ENCODE peak calls at places on chromosomes 13 and 19, in six cellular contexts. Y is neuronal stem cell; J is right lobe of liver; T is CD8-positive, alpha-beta memory T cell; U is DND-41; D is heart right ventricle. R is an unnamed sample. For H3K4me1 and H3K36me3, the result is how much of the 10 kb centered on the place peaks cover.

GRCh38 chr13:51674276-51674675 is 90.0 kb downstream of the WDFY2 start:
- DNase-seq in D (no peak), T (no peak), U (no peak), Y (no peak), J (no peak), R (peak)

GRCh38 chr19:49327878-49328544 is 3.0 kb upstream of the SLC6A16 start:
- DNase-seq in U (peak), D (no peak), T (peak), J (no peak), Y (no peak), R (no peak)

GRCh38 chr13:112330479-112331407 is 45.4 kb upstream of the SPACA7 start:
- DNase-seq in D (no peak), T (no peak), J (no peak), U (no peak), Y (no peak), R (no peak)

GRCh38 chr19:31271569-31271911 is 77.7 kb downstream of the TSHZ3 start:
- DNase-seq in D (no peak), Y (no peak), U (no peak), T (no peak), J (no peak), R (no peak)

GRCh38 chr19:8045872-8046568 is 6.5 kb upstream of the CCL25 start:
- DNase-seq in T (no peak), J (no peak), D (no peak), U (no peak), Y (no peak), R (no peak)

GRCh38 chr19:4415352-4415751 is 12.9 kb downstream of the CHAF1A start:
- DNase-seq in U (no peak), D (no peak), T (no peak), Y (no peak), J (no peak), R (no peak)

GRCh38 chr13:78265098-78265497 is 338.3 kb downstream of the POU4F1 start:
- DNase-seq in T (no peak), U (no peak), Y (no peak), J (no peak), D (no peak), R (no peak)

GRCh38 chr19:37970699-37971098 is 63.7 kb downstream of the SIPA1L3 start:
- DNase-seq in D (no peak), T (no peak), U (no peak), Y (no peak), J (no peak), R (no peak)

GRCh38 chr19:5988520-5989387 is 10.8 kb upstream of the RANBP3 start:
- DNase-seq in D (no peak), Y (no peak), U (no peak), T (no peak), J (no peak), R (no peak)

GRCh38 chr13:31891472-31891871 is 140.1 kb upstream of the FRY start:
- DNase-seq in U (no peak), Y (no peak), T (no peak), D (no peak), J (no peak), R (no peak)

GRCh38 chr19:54477650-54478049 is 4.6 kb upstream of the CDC42EP5 start:
- DNase-seq in Y (no peak), U (no peak), D (no peak), J (no peak), T (no peak), R (no peak)

GRCh38 chr19:3239367-3239766 is 14.9 kb downstream of the CELF5 start:
- DNase-seq in T (no peak), U (no peak), D (no peak), Y (no peak), J (no peak), R (no peak)

GRCh38 chr19:7993560-7993959 is 11.9 kb downstream of the ELAVL1 start:
- DNase-seq in U (no peak), D (no peak), J (peak), Y (no peak), T (no peak), R (no peak)

GRCh38 chr19:23547816-23548430 is 139.1 kb downstream of the ZNF675 start:
- DNase-seq in D (no peak), J (no peak), T (no peak), Y (no peak), U (no peak), R (no peak)

GRCh38 chr19:56699552-56699951 is 28.0 kb upstream of the ZNF835 start:
- DNase-seq in U (no peak), J (no peak), T (no peak), D (no peak), Y (no peak), R (no peak)

GRCh38 chr13:45361596-45362206 is 20.7 kb upstream of the TPT1 start:
- DNase-seq in U (no peak), J (no peak), D (no peak), T (no peak), Y (no peak), R (no peak)

GRCh38 chr13:110382830-110383229 is 75.7 kb downstream of the COL4A2 start:
- DNase-seq in T (no peak), D (no peak), U (no peak), J (no peak), Y (no peak), R (no peak)

GRCh38 chr13:114110091-114110829 is 22.2 kb downstream of the RASA3 start:
- DNase-seq in D (no peak), Y (no peak), J (peak), T (peak), U (peak), R (no peak)

GRCh38 chr13:25771641-25772478 is 280.0 kb downstream of the SHISA2 start:
- DNase-seq in Y (no peak), U (no peak), D (no peak), J (no peak), T (no peak), R (no peak)

GRCh38 chr19:28913626-28914025 is 299.3 kb downstream of the UQCRFS1 start:
- DNase-seq in Y (no peak), J (no peak), U (no peak), D (no peak), T (no peak), R (no peak)

GRCh38 chr13:80054806-80055205 is 286.1 kb downstream of the SPRY2 start:
- DNase-seq in D (no peak), Y (no peak), T (no peak), J (no peak), U (no peak), R (no peak)

GRCh38 chr19:7703332-7703731 is 1.4 kb upstream of the FCER2 start:
- DNase-seq in Y (no peak), T (no peak), U (no peak), D (no peak), J (no peak), R (no peak)

GRCh38 chr19:48708471-48708870 is 11.1 kb downstream of the MAMSTR start:
- DNase-seq in U (no peak), J (no peak), Y (no peak), T (no peak), D (no peak), R (no peak)

DNA sequence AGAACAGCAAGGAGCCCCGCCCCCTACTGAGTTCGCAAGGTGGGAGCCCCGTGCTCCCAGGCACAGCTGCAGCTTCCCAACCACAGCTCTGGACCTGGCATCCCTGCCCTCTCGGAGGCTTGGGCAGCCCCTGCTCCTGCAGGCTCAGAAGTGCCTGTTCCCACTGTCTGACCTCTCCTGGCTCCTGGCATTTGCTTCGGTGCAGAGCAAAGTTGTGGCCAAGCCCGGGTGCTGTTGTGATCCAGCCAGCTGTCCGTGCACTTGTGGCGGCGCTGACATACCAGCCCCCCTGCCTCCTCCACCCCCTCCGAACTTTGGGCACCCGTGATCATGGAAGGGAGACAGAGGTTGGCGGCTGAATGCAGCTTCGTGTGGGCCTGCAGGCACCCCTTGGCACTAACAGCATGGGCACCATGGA is 1386.8 kb downstream of the PCDH9 start:
- DNase-seq in T (no peak), U (no peak), J (no peak), Y (no peak), D (no peak), R (no peak)
- H3K4me3 ChIP-seq in T (no peak), U (no peak), J (no peak), Y (no peak), D (no peak), R (no peak)

GRCh38 chr19:1167687-1168561 is 6.1 kb downstream of the SBNO2 start:
- DNase-seq in U (peak), D (no peak), J (no peak), Y (no peak), T (no peak), R (peak)

GRCh38 chr19:1170938-1171754 is 2.9 kb downstream of the SBNO2 start:
- DNase-seq in Y (no peak), U (no peak), D (no peak), J (no peak), T (no peak), R (no peak)

GRCh38 chr19:1168562-1168873 is 5.5 kb downstream of the SBNO2 start:
- DNase-seq in T (no peak), D (no peak), Y (no peak), J (no peak), U (no peak), R (no peak)

GRCh38 chr19:1169921-1170885 is 3.9 kb downstream of the SBNO2 start:
- DNase-seq in J (peak), U (no peak), T (no peak), D (no peak), Y (no peak), R (peak)

DNA sequence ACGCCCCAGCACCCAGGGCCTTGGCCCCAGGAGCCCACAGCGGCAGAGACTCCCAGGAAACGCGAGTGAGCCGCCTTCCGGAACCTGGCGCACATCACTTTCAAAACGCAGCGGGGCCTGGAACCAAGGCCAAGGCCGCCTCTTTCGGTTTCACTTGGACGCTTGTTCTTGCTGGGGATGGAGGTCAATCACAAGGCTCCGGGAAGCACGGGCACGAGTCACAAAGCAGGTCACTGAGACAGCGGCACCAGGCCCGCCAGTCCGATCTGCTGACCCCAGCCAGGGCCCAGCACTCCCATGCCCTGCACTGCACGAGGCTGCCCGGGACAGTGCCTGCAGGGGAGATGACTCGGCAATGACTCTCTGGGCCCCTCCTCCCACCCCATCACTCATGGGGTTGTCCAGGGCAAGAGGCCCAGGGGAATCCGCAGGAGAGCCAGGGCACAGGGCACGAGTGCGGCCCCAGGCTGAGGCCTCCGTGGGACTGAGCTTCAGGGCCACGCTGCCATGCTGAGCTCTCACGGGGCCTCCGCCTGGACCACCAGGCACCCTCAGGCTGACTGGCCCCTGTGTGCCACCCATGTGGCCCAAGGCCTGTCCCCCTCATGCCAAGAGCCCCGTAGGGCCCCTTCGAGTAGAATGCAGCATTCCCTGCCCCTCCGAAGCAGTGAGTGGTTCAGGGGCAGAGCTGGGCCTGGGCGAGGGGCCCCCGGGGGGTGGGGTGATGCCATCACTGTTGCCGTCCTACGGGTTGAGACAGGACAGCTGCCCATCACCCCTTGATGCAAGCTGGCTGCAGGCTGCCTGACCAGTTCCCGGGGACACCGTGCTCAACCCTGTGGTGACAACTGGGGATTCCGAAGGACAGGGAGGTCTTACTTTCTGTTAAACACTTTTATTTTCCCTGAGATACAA is 4.9 kb downstream of the SBNO2 start:
- DNase-seq in U (no peak), Y (no peak), T (no peak), D (no peak), J (peak), R (peak)
- H3K4me1 ChIP-seq in U (under half), Y (under half), T (under half), D (under half), J (under half), R (under half)

GRCh38 chr19:45615795-45616708 is 14.0 kb upstream of the GPR4 start:
- DNase-seq in D (peak), J (peak), U (peak), T (peak), Y (peak), R (peak)
- H3K36me3 ChIP-seq in D (half or more), J (under half), U (half or more), T (under half), Y (under half), R (under half)

GRCh38 chr13:21063031-21063430 is 1.6 kb upstream of the LATS2 start:
- DNase-seq in T (no peak), D (no peak), U (no peak), J (no peak), Y (no peak), R (no peak)

GRCh38 chr13:21058361-21058760 is 3.0 kb downstream of the LATS2 start:
- DNase-seq in T (no peak), J (no peak), U (no peak), D (no peak), Y (no peak), R (no peak)

GRCh38 chr13:21060827-21061076 is 634 bp downstream of the LATS2 start:
- DNase-seq in Y (no peak), T (no peak), D (peak), J (no peak), U (no peak), R (peak)

GRCh38 chr13:21061077-21061945 is at the start of gene LATS2:
- DNase-seq in U (no peak), J (peak), Y (peak), D (peak), T (peak), R (peak)

DNA sequence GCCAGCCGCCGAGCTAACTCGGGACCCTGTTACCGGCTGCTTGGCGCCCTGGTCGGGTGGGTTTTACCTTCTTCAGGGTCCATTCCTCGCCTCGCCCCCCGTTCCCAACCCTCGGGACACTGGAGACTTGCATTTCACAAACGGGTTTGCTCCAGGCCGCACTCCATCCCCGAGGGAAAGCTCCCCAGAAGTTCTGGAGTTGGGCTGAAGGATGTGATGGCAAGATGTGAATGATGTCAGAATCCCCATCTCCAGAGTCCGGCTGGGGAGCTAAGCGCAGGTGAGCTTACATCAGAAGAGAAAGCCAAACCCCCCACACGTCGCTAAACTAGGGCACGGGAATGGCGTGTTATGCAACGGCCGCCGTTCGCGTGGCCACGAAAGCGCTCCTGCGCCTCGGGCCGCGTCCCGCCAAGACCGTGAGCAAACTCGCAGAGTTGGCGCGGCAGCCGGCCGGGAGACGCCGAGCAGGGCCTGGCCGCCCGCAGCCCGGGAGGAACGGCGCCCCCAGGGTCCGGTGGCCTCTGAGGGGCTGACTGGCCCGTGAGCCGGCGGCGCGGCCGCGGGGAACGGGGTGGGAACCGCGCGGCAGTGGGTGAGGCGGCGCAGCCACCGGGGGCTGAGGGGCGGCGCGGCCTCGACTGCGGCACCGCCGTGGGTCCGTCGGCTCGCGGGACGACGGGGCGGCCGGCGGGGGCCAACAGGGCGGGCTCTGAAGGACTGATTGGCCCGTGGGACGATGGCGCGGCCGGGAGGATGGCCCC is 1.1 kb downstream of the LATS2 start:
- DNase-seq in D (peak), U (no peak), Y (no peak), J (peak), T (no peak), R (peak)
- H3K4me3 ChIP-seq in D (peak), U (no peak), Y (peak), J (peak), T (no peak), R (peak)

DNA sequence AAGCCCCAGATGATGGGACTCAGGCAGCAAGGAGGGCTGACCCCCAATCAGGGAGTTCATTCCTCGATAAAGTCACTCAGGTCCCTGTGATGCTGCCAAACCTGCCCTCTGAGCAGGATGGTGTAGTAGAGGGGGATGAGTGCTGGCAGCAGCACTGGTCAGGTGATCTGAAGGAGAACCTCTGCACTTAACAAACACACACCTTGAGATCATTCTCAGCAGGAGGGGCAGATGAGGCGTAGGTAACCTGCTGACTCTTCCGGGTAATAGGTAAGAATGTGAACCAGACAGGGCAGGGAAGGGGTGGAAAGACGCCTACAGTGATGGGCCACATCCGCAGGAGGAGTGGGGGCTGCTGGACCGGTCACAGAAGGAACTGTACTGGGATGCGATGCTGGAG is 3.2 kb downstream of the ZNF446 start:
- DNase-seq in Y (no peak), J (no peak), T (no peak), D (no peak), U (no peak), R (no peak)
- H3K4me1 ChIP-seq in Y (under half), J (under half), T (under half), D (under half), U (under half), R (under half)

GRCh38 chr19:57757941-57758340 is 11.3 kb downstream of the ZNF776 start:
- DNase-seq in J (no peak), U (no peak), D (no peak), Y (no peak), T (no peak), R (no peak)
- H3K36me3 ChIP-seq in J (under half), U (half or more), D (half or more), Y (half or more), T (under half), R (half or more)

GRCh38 chr13:28318418-28318995 is 176.4 kb downstream of the FLT1 start:
- DNase-seq in Y (no peak), D (no peak), U (no peak), T (no peak), J (no peak), R (no peak)

GRCh38 chr13:28322256-28322895 is 172.6 kb downstream of the FLT1 start:
- DNase-seq in J (no peak), D (no peak), Y (no peak), T (no peak), U (no peak), R (no peak)

GRCh38 chr13:28320209-28320608 is 174.7 kb downstream of the FLT1 start:
- DNase-seq in D (no peak), Y (no peak), U (no peak), J (no peak), T (no peak), R (no peak)

GRCh38 chr13:28321751-28322150 is 173.2 kb downstream of the FLT1 start:
- DNase-seq in D (no peak), U (no peak), Y (no peak), J (no peak), T (no peak), R (no peak)

DNA sequence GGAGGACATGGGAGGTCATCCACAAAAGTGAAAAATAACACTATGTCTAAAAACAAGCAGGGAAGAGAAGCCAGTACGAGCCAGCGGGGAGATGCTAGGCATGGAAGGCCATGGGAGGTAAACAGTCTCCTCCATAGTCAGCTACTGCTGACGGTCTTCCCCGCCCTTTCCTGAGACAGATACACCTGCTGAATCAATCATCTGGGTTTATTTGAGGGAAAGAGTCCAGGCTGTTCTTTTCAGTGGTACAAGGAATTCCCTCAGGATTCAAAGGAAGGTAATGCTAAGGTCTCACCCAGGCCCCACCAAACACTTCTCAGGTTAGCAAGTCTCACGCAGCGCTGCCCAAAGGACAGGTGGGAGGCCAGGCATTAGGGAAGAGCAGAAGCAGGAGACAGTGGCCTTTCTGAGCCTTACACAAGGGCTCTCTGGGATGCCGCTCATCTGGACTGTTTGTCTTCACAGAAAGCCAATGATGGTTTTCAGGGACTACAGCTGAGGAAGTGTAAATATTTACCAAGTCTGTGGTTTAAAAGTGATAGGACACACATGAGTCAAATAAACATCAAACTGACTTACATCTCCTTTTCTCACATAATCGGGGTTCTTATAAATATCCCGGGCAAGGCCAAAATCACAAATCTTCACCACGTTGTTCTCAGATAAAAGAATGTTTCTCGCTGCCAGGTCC is 173.9 kb downstream of the FLT1 start:
- DNase-seq in J (no peak), D (no peak), U (no peak), T (no peak), Y (no peak), R (no peak)
- H3K4me3 ChIP-seq in J (no peak), D (no peak), U (no peak), T (no peak), Y (no peak), R (no peak)

DNA sequence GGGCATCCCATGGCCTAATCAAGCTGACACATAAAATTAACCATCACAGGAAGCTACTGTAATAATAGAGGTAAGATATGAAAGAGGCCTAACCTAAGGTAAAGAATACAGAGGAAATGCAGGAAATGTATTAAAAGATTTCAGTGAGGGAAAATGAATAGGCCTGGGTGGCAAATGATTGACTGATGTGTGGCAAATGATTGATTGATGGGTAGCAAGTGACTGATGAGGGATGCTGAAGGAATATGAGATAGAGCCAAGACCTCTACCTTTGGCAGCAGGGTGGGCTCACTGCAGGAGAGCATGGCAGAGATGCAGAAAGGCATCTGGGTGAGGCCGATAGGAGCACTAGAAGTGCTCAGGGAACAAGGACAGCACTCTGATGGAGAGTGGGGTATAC is 172.9 kb downstream of the KCTD12 start:
- DNase-seq in U (no peak), J (no peak), Y (no peak), T (no peak), D (no peak), R (no peak)
- H3K4me1 ChIP-seq in U (under half), J (under half), Y (under half), T (under half), D (under half), R (under half)